ENCODE peak calls at places on chromosomes 11 and 22, in nine cellular contexts. G, F, K, T, V, J, B, W and Y are unnamed samples.

GRCh38 chr11:94793822-94794221 is 25.7 kb downstream of the AMOTL1 start:
- DNase-seq in G (no peak), F (no peak), K (no peak), T (no peak), V (peak), J (no peak), B (no peak), W (no peak), Y (no peak)

GRCh38 chr11:128342511-128343133 is 244.7 kb downstream of the ETS1 start:
- DNase-seq in G (no peak), F (peak), K (no peak), T (peak), V (peak), J (peak), B (peak), W (peak), Y (no peak)

GRCh38 chr11:33383075-33383919 is 126.1 kb downstream of the HIPK3 start:
- DNase-seq in G (no peak), F (no peak), K (no peak), T (no peak), V (no peak), J (peak), B (no peak), W (no peak), Y (no peak)

GRCh38 chr11:48055292-48056132 is 75.2 kb downstream of the PTPRJ start:
- DNase-seq in G (no peak), F (no peak), K (peak), T (no peak), V (peak), J (peak), B (no peak), W (no peak), Y (no peak)

GRCh38 chr11:67435031-67435726 is 2.3 kb downstream of the PTPRCAP start:
- DNase-seq in G (no peak), F (no peak), K (no peak), T (no peak), V (no peak), J (no peak), B (no peak), W (no peak), Y (no peak)

GRCh38 chr22:46657996-46658947 is 38.1 kb downstream of the GRAMD4 start:
- DNase-seq in G (no peak), F (no peak), K (no peak), T (no peak), V (peak), J (no peak), B (no peak), W (no peak), Y (no peak)

GRCh38 chr11:113168358-113168757 is 146.0 kb upstream of the TTC12 start:
- DNase-seq in G (no peak), F (no peak), K (no peak), T (no peak), V (no peak), J (no peak), B (no peak), W (no peak), Y (no peak)

GRCh38 chr22:46056169-46057041 is 79.4 kb upstream of the WNT7B start:
- DNase-seq in G (no peak), F (peak), K (peak), T (no peak), V (peak), J (no peak), B (no peak), W (no peak), Y (no peak)

GRCh38 chr11:125562430-125562829 is 6.8 kb upstream of the EI24 start:
- DNase-seq in G (no peak), F (no peak), K (no peak), T (no peak), V (no peak), J (no peak), B (no peak), W (no peak), Y (no peak)

GRCh38 chr11:44950036-44950624 is 553 bp downstream of the TP53I11 start:
- DNase-seq in G (no peak), F (peak), K (no peak), T (no peak), V (no peak), J (no peak), B (no peak), W (no peak), Y (peak)

GRCh38 chr11:122757201-122757600 is 81.1 kb upstream of the CRTAM start:
- DNase-seq in G (no peak), F (no peak), K (no peak), T (no peak), V (no peak), J (no peak), B (no peak), W (no peak), Y (no peak)

GRCh38 chr11:122754553-122755322 is 83.6 kb upstream of the CRTAM start:
- DNase-seq in G (peak), F (no peak), K (no peak), T (no peak), V (peak), J (no peak), B (no peak), W (no peak), Y (no peak)

GRCh38 chr11:122755941-122756340 is 82.4 kb upstream of the CRTAM start:
- DNase-seq in G (no peak), F (no peak), K (no peak), T (no peak), V (no peak), J (no peak), B (no peak), W (no peak), Y (no peak)

GRCh38 chr11:122755409-122755808 is 82.9 kb upstream of the CRTAM start:
- DNase-seq in G (no peak), F (no peak), K (no peak), T (no peak), V (no peak), J (no peak), B (no peak), W (no peak), Y (no peak)

DNA sequence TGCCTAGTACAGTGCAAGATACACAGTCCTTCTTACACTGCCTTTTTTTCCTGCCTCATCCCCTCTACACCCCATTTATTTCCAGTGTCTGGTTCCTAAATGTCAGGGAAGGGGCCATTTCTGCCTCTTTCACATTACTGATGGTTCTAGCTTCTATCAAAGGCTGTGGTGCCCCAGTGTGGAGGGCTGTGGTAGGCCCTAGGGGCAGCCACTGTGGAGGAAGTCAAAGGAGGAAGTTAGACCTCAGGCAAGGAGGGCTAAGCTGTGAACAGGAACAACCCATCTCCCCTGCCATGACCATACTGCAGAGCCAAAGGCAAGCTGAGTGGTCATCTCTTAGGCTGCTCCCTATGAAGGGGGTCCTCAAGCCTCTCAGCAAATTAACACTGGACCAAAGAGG is 81.9 kb upstream of the CRTAM start:
- DNase-seq in G (no peak), F (peak), K (no peak), T (peak), V (no peak), J (no peak), B (no peak), W (no peak), Y (no peak)
- TF ChIP-seq CTCF in G (no peak), F (peak), K (no peak), T (no peak), V (peak), J (peak), B (peak), W (no peak), Y (no peak)

GRCh38 chr11:64153831-64154230 is 12.1 kb downstream of the MACROD1 start:
- DNase-seq in G (no peak), F (no peak), K (no peak), T (no peak), V (no peak), J (no peak), B (no peak), W (no peak), Y (no peak)
- TF ChIP-seq CTCF in G (no peak), F (no peak), K (no peak), T (no peak), V (no peak), J (no peak), B (no peak), W (no peak), Y (no peak)

GRCh38 chr11:12544986-12545775 is 129.0 kb upstream of the TEAD1 start:
- DNase-seq in G (no peak), F (no peak), K (no peak), T (peak), V (no peak), J (no peak), B (no peak), W (no peak), Y (no peak)

GRCh38 chr11:12541588-12542151 is 132.6 kb upstream of the TEAD1 start:
- DNase-seq in G (no peak), F (no peak), K (no peak), T (peak), V (no peak), J (no peak), B (no peak), W (no peak), Y (no peak)

GRCh38 chr11:12542186-12542935 is 131.9 kb upstream of the TEAD1 start:
- DNase-seq in G (no peak), F (no peak), K (no peak), T (peak), V (no peak), J (no peak), B (no peak), W (no peak), Y (no peak)

GRCh38 chr11:12546122-12546521 is 128.1 kb upstream of the TEAD1 start:
- DNase-seq in G (no peak), F (no peak), K (no peak), T (peak), V (no peak), J (no peak), B (no peak), W (no peak), Y (no peak)

GRCh38 chr11:12543596-12544415 is 130.4 kb upstream of the TEAD1 start:
- DNase-seq in G (no peak), F (no peak), K (no peak), T (peak), V (peak), J (no peak), B (no peak), W (no peak), Y (no peak)
- TF ChIP-seq CTCF in G (no peak), F (no peak), K (no peak), T (no peak), V (no peak), J (peak), B (no peak), W (no peak), Y (no peak)

GRCh38 chr11:35486934-35487333 is 38.5 kb downstream of the PAMR1 start:
- DNase-seq in G (no peak), F (no peak), K (no peak), T (no peak), V (no peak), J (no peak), B (no peak), W (no peak), Y (no peak)

GRCh38 chr11:35488117-35488516 is 37.3 kb downstream of the PAMR1 start:
- DNase-seq in G (no peak), F (no peak), K (no peak), T (no peak), V (no peak), J (no peak), B (no peak), W (no peak), Y (no peak)

GRCh38 chr11:35487532-35488078 is 37.8 kb downstream of the PAMR1 start:
- DNase-seq in G (peak), F (no peak), K (no peak), T (peak), V (peak), J (peak), B (no peak), W (no peak), Y (peak)

GRCh38 chr11:35485656-35486318 is 39.6 kb downstream of the PAMR1 start:
- DNase-seq in G (peak), F (peak), K (peak), T (peak), V (peak), J (peak), B (peak), W (peak), Y (peak)

DNA sequence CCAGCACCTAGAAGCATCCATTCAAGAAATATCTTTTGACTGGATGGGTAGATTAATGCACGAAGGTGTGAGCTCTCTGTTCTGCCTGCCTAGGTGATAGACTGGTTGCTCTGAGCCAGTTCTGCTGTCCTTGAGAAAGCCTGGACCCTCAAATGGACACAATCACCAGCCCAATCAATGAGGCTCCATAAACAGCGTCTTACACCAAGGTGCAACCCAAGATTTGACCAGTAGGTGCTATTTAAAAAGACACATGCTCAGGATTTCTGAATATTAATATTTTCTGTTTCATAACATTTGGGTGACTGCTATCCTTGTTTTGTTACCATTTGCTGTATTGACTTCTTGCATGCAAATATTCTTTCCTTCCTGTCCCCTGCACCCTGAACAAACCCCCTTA is 39.0 kb downstream of the PAMR1 start:
- DNase-seq in G (no peak), F (no peak), K (no peak), T (no peak), V (peak), J (no peak), B (no peak), W (no peak), Y (no peak)
- TF ChIP-seq CTCF in G (no peak), F (no peak), K (no peak), T (no peak), V (no peak), J (peak), B (peak), W (no peak), Y (no peak)

GRCh38 chr11:107591098-107591445 is at the start of gene ELMOD1:
- DNase-seq in G (no peak), F (peak), K (peak), T (no peak), V (peak), J (no peak), B (no peak), W (no peak), Y (peak)
- TF ChIP-seq CTCF in G (no peak), F (no peak), K (no peak), T (no peak), V (no peak), J (no peak), B (no peak), W (peak), Y (no peak)